ENCODE peak calls at places on chromosome 14, in seven cellular contexts. I is ELR; P is HL-60; H is GM23248; O is mesenteric fat pad; M is stimulated activated naive CD4-positive, alpha-beta T cell; J is RWPE1. L is an unnamed sample.

GRCh38 chr14:95431199-95432145 is 85.0 kb downstream of the SYNE3 start:
- DNase-seq in I (peak; percentile 47), P (no peak), H (peak; percentile 50), O (no peak), M (no peak), J (no peak), L (no peak)

GRCh38 chr14:45904313-45904712 is 651.3 kb upstream of the MIS18BP1 start:
- DNase-seq in I (no peak), P (no peak), H (no peak), O (no peak), M (no peak), J (no peak), L (no peak)

GRCh38 chr14:56569174-56569573 is 10.4 kb upstream of the TMEM260 start:
- DNase-seq in I (no peak), P (no peak), H (no peak), O (no peak), M (no peak), J (no peak), L (no peak)

GRCh38 chr14:60304509-60304908 is 55.5 kb downstream of the PPM1A start:
- DNase-seq in I (no peak), P (no peak), H (no peak), O (no peak), M (no peak), J (no peak), L (no peak)

GRCh38 chr14:29773990-29774389 is 153.7 kb downstream of the PRKD1 start:
- DNase-seq in I (no peak), P (no peak), H (no peak), O (no peak), M (no peak), J (no peak), L (no peak)

GRCh38 chr14:71416392-71416791 is 509.1 kb downstream of the PCNX1 start:
- DNase-seq in I (peak; percentile 80), P (no peak), H (peak; percentile 42), O (no peak), M (no peak), J (peak; percentile 30), L (no peak)

GRCh38 chr14:95713596-95714371 is at the start of gene TCL1A:
- DNase-seq in I (no peak), P (no peak), H (no peak), O (no peak), M (no peak), J (no peak), L (no peak)

GRCh38 chr14:21040370-21040925 is 1.7 kb upstream of the RNASE7 start:
- DNase-seq in I (no peak), P (no peak), H (no peak), O (no peak), M (no peak), J (no peak), L (no peak)